ENCODE peak calls at places on chromosomes 5 and 9, in five cellular contexts. One of them, this sample, is unnamed.

GRCh38 chr5:64229163-64229774 is 63.6 kb downstream of the RNF180 start:
- DNase-seq in activated CD8-positive, alpha-beta memory T cell treated with anti-CD3 and anti-CD28 coated beads for 4 hours: no peak
- DNase-seq in ovary: no peak
- DNase-seq in stimulated activated effector memory CD8-positive, alpha-beta T cell treated with anti-CD3 and anti-CD28 coated beads, Interleukin-12 subunit alpha, Interleukin-12 subunit beta, amount 100 ng/mL, for 72 hours: no peak
- DNase-seq in stimulated activated CD4-positive, alpha-beta T cell treated with anti-CD3 and anti-CD28 coated beads, Interleukin-4, amount 100 ng/mL, for 24 hours: no peak
- DNase-seq in this sample: no peak

GRCh38 chr5:77558266-77558665 is 66.2 kb upstream of the WDR41 start:
- DNase-seq in activated CD8-positive, alpha-beta memory T cell treated with anti-CD3 and anti-CD28 coated beads for 4 hours: no peak
- DNase-seq in ovary: no peak
- DNase-seq in stimulated activated effector memory CD8-positive, alpha-beta T cell treated with anti-CD3 and anti-CD28 coated beads, Interleukin-12 subunit alpha, Interleukin-12 subunit beta, amount 100 ng/mL, for 72 hours: no peak
- DNase-seq in stimulated activated CD4-positive, alpha-beta T cell treated with anti-CD3 and anti-CD28 coated beads, Interleukin-4, amount 100 ng/mL, for 24 hours: no peak
- DNase-seq in this sample: no peak

GRCh38 chr5:72465068-72465467 is 42.1 kb downstream of the ZNF366 start:
- DNase-seq in activated CD8-positive, alpha-beta memory T cell treated with anti-CD3 and anti-CD28 coated beads for 4 hours: no peak
- DNase-seq in ovary: no peak
- DNase-seq in stimulated activated effector memory CD8-positive, alpha-beta T cell treated with anti-CD3 and anti-CD28 coated beads, Interleukin-12 subunit alpha, Interleukin-12 subunit beta, amount 100 ng/mL, for 72 hours: no peak
- DNase-seq in stimulated activated CD4-positive, alpha-beta T cell treated with anti-CD3 and anti-CD28 coated beads, Interleukin-4, amount 100 ng/mL, for 24 hours: no peak
- DNase-seq in this sample: no peak

GRCh38 chr5:151684690-151685361 is 1.9 kb downstream of the SPARC start:
- DNase-seq in activated CD8-positive, alpha-beta memory T cell treated with anti-CD3 and anti-CD28 coated beads for 4 hours: no peak
- DNase-seq in ovary: peak
- DNase-seq in stimulated activated effector memory CD8-positive, alpha-beta T cell treated with anti-CD3 and anti-CD28 coated beads, Interleukin-12 subunit alpha, Interleukin-12 subunit beta, amount 100 ng/mL, for 72 hours: no peak
- DNase-seq in stimulated activated CD4-positive, alpha-beta T cell treated with anti-CD3 and anti-CD28 coated beads, Interleukin-4, amount 100 ng/mL, for 24 hours: no peak
- DNase-seq in this sample: no peak

GRCh38 chr5:74035521-74035937 is 409.5 kb downstream of the ARHGEF28 start:
- DNase-seq in activated CD8-positive, alpha-beta memory T cell treated with anti-CD3 and anti-CD28 coated beads for 4 hours: no peak
- DNase-seq in ovary: peak
- DNase-seq in stimulated activated effector memory CD8-positive, alpha-beta T cell treated with anti-CD3 and anti-CD28 coated beads, Interleukin-12 subunit alpha, Interleukin-12 subunit beta, amount 100 ng/mL, for 72 hours: no peak
- DNase-seq in stimulated activated CD4-positive, alpha-beta T cell treated with anti-CD3 and anti-CD28 coated beads, Interleukin-4, amount 100 ng/mL, for 24 hours: no peak
- DNase-seq in this sample: no peak

GRCh38 chr9:109251080-109251775 is 69.6 kb downstream of the EPB41L4B start:
- DNase-seq in activated CD8-positive, alpha-beta memory T cell treated with anti-CD3 and anti-CD28 coated beads for 4 hours: no peak
- DNase-seq in ovary: peak
- DNase-seq in stimulated activated effector memory CD8-positive, alpha-beta T cell treated with anti-CD3 and anti-CD28 coated beads, Interleukin-12 subunit alpha, Interleukin-12 subunit beta, amount 100 ng/mL, for 72 hours: no peak
- DNase-seq in stimulated activated CD4-positive, alpha-beta T cell treated with anti-CD3 and anti-CD28 coated beads, Interleukin-4, amount 100 ng/mL, for 24 hours: no peak
- DNase-seq in this sample: no peak

GRCh38 chr9:16134351-16134750 is 581.5 kb downstream of the CCDC171 start:
- DNase-seq in activated CD8-positive, alpha-beta memory T cell treated with anti-CD3 and anti-CD28 coated beads for 4 hours: no peak
- DNase-seq in ovary: no peak
- DNase-seq in stimulated activated effector memory CD8-positive, alpha-beta T cell treated with anti-CD3 and anti-CD28 coated beads, Interleukin-12 subunit alpha, Interleukin-12 subunit beta, amount 100 ng/mL, for 72 hours: no peak
- DNase-seq in stimulated activated CD4-positive, alpha-beta T cell treated with anti-CD3 and anti-CD28 coated beads, Interleukin-4, amount 100 ng/mL, for 24 hours: no peak
- DNase-seq in this sample: no peak

GRCh38 chr5:57532513-57533497 is 50.2 kb upstream of the ACTBL2 start:
- DNase-seq in activated CD8-positive, alpha-beta memory T cell treated with anti-CD3 and anti-CD28 coated beads for 4 hours: no peak
- DNase-seq in ovary: no peak
- DNase-seq in stimulated activated effector memory CD8-positive, alpha-beta T cell treated with anti-CD3 and anti-CD28 coated beads, Interleukin-12 subunit alpha, Interleukin-12 subunit beta, amount 100 ng/mL, for 72 hours: no peak
- DNase-seq in stimulated activated CD4-positive, alpha-beta T cell treated with anti-CD3 and anti-CD28 coated beads, Interleukin-4, amount 100 ng/mL, for 24 hours: no peak
- DNase-seq in this sample: no peak

GRCh38 chr9:68896495-68896894 is 117.4 kb downstream of the PRKACG start:
- DNase-seq in activated CD8-positive, alpha-beta memory T cell treated with anti-CD3 and anti-CD28 coated beads for 4 hours: no peak
- DNase-seq in ovary: no peak
- DNase-seq in stimulated activated effector memory CD8-positive, alpha-beta T cell treated with anti-CD3 and anti-CD28 coated beads, Interleukin-12 subunit alpha, Interleukin-12 subunit beta, amount 100 ng/mL, for 72 hours: no peak
- DNase-seq in stimulated activated CD4-positive, alpha-beta T cell treated with anti-CD3 and anti-CD28 coated beads, Interleukin-4, amount 100 ng/mL, for 24 hours: no peak
- DNase-seq in this sample: no peak

GRCh38 chr9:88680041-88680440 is 145.1 kb downstream of the NXNL2 start:
- DNase-seq in activated CD8-positive, alpha-beta memory T cell treated with anti-CD3 and anti-CD28 coated beads for 4 hours: no peak
- DNase-seq in ovary: no peak
- DNase-seq in stimulated activated effector memory CD8-positive, alpha-beta T cell treated with anti-CD3 and anti-CD28 coated beads, Interleukin-12 subunit alpha, Interleukin-12 subunit beta, amount 100 ng/mL, for 72 hours: no peak
- DNase-seq in stimulated activated CD4-positive, alpha-beta T cell treated with anti-CD3 and anti-CD28 coated beads, Interleukin-4, amount 100 ng/mL, for 24 hours: no peak
- DNase-seq in this sample: no peak

GRCh38 chr5:134506054-134507039 is 19.1 kb upstream of the JADE2 start:
- DNase-seq in activated CD8-positive, alpha-beta memory T cell treated with anti-CD3 and anti-CD28 coated beads for 4 hours: no peak
- DNase-seq in ovary: no peak
- DNase-seq in stimulated activated effector memory CD8-positive, alpha-beta T cell treated with anti-CD3 and anti-CD28 coated beads, Interleukin-12 subunit alpha, Interleukin-12 subunit beta, amount 100 ng/mL, for 72 hours: no peak
- DNase-seq in stimulated activated CD4-positive, alpha-beta T cell treated with anti-CD3 and anti-CD28 coated beads, Interleukin-4, amount 100 ng/mL, for 24 hours: no peak
- DNase-seq in this sample: peak

This sample was measured in left ventricle myocardium superior.